ENCODE peak calls at places on chromosomes 3 and 15, in nine cellular contexts. S, Q, A, U, W, X, Y, E and V are unnamed samples.
A peak's percentile ranks its signal among the peaks of the same experiment; 100 is the strongest.

GRCh38 chr15:99435761-99436346 is 129.9 kb upstream of the MEF2A start:
- DNase-seq in Y (no peak), E (no peak), U (peak; percentile 22), A (no peak), W (no peak), Q (no peak), S (no peak), X (peak; percentile 64), V (no peak)

GRCh38 chr3:195877767-195878423 is 30.5 kb downstream of the TNK2 start:
- DNase-seq in Y (no peak), Q (no peak), U (no peak), A (no peak), S (no peak), X (peak; percentile 81), W (no peak), E (no peak), V (no peak)

GRCh38 chr3:170440346-170440745 is 21.7 kb downstream of the CLDN11 start:
- DNase-seq in Q (no peak), U (no peak), W (no peak), Y (no peak), A (no peak), X (no peak), E (no peak), S (peak; percentile 70), V (no peak)

GRCh38 chr3:194998417-194998816 is 272.5 kb downstream of the XXYLT1 start:
- DNase-seq in U (no peak), S (no peak), A (no peak), X (no peak), Q (no peak), E (no peak), W (no peak), Y (no peak), V (no peak)

GRCh38 chr3:98817546-98817945 is 54.4 kb downstream of the ST3GAL6 start:
- DNase-seq in Q (no peak), W (peak; percentile 68), S (peak; percentile 76), Y (peak; percentile 42), X (no peak), E (no peak), A (no peak), U (no peak), V (no peak)

GRCh38 chr3:104992618-104993017 is 374.1 kb upstream of the ALCAM start:
- DNase-seq in E (no peak), X (no peak), W (no peak), Y (no peak), A (no peak), U (no peak), S (no peak), Q (no peak), V (no peak)

GRCh38 chr15:64667736-64668161 is 107.6 kb downstream of the RBPMS2 start:
- DNase-seq in Y (no peak), S (peak; percentile 74), Q (no peak), X (no peak), E (no peak), U (no peak), A (no peak), W (no peak), V (no peak)

GRCh38 chr15:77519540-77519939 is 98.9 kb downstream of the HMG20A start:
- DNase-seq in Y (no peak), X (no peak), A (no peak), E (no peak), W (no peak), S (no peak), Q (no peak), U (no peak), V (no peak)

GRCh38 chr15:78103406-78104118 is 11.2 kb downstream of the SH2D7 start:
- DNase-seq in W (no peak), S (no peak), X (no peak), A (no peak), E (peak; percentile 67), Y (no peak), Q (no peak), U (no peak), V (no peak)

GRCh38 chr15:69085325-69086081 is 71.0 kb downstream of the NOX5 start:
- DNase-seq in Q (no peak), W (no peak), E (no peak), S (no peak), Y (no peak), U (no peak), X (no peak), A (no peak), V (no peak)

GRCh38 chr15:96345560-96346389 is 15.3 kb downstream of the NR2F2 start:
- DNase-seq in E (no peak), S (peak; percentile 90), Q (no peak), U (peak; percentile 83), A (no peak), W (peak; percentile 88), Y (peak; percentile 96), X (peak; percentile 62), V (no peak)

GRCh38 chr3:84967767-84968581 is 9.2 kb downstream of the CADM2 start:
- DNase-seq in Y (no peak), W (no peak), E (no peak), Q (no peak), S (no peak), U (no peak), A (no peak), X (no peak), V (no peak)

GRCh38 chr15:66830358-66830757 is 128.3 kb downstream of the SMAD6 start:
- DNase-seq in Q (no peak), A (no peak), W (no peak), S (peak; percentile 79), U (no peak), Y (no peak), E (no peak), X (no peak), V (peak; percentile 39)

GRCh38 chr3:6449099-6449498 is 411.8 kb upstream of the GRM7 start:
- DNase-seq in A (no peak), E (no peak), S (no peak), Y (no peak), Q (no peak), X (no peak), U (no peak), W (no peak), V (no peak)

GRCh38 chr3:45048244-45048643 is 22.1 kb downstream of the CLEC3B start:
- DNase-seq in X (no peak), E (no peak), U (no peak), Y (no peak), S (peak; percentile 34), Q (no peak), W (no peak), A (no peak), V (no peak)

GRCh38 chr3:101849714-101850326 is 506 bp downstream of the NFKBIZ start:
- DNase-seq in W (peak; percentile 82), S (peak; percentile 22), E (peak; percentile 62), U (peak; percentile 59), Y (no peak), A (no peak), X (no peak), Q (peak; percentile 12), V (no peak)

GRCh38 chr15:100671858-100672543 is 69.6 kb downstream of the ASB7 start:
- DNase-seq in E (no peak), W (no peak), Q (no peak), A (no peak), U (peak; percentile 48), Y (peak; percentile 63), S (peak; percentile 55), X (no peak), V (no peak)

GRCh38 chr3:126468028-126468891 is 7.4 kb downstream of the ZXDC start:
- DNase-seq in Q (no peak), X (no peak), A (no peak), S (peak; percentile 28), U (peak; percentile 17), Y (no peak), W (no peak), E (no peak), V (no peak)

GRCh38 chr3:40557558-40558161 is 32.9 kb downstream of the ZNF621 start:
- DNase-seq in Q (no peak), Y (no peak), U (no peak), A (no peak), E (no peak), W (no peak), X (no peak), S (no peak), V (no peak)

GRCh38 chr15:61195116-61196002 is 33.7 kb downstream of the RORA start:
- DNase-seq in Q (no peak), E (no peak), X (peak; percentile 21), W (peak; percentile 63), S (peak; percentile 71), Y (peak; percentile 28), U (no peak), A (no peak), V (no peak)

GRCh38 chr15:88048237-88048636 is 208.3 kb downstream of the NTRK3 start:
- DNase-seq in U (no peak), S (no peak), E (no peak), Q (no peak), W (no peak), X (no peak), Y (no peak), A (no peak), V (no peak)

GRCh38 chr15:49906976-49907375 is 212.1 kb downstream of the ATP8B4 start:
- DNase-seq in U (no peak), S (no peak), W (no peak), Y (no peak), E (no peak), Q (no peak), A (no peak), X (no peak), V (no peak)

GRCh38 chr15:81948142-81948709 is 97.6 kb downstream of the MEX3B start:
- DNase-seq in U (no peak), S (no peak), Y (no peak), Q (no peak), E (no peak), A (no peak), W (no peak), X (no peak), V (no peak)

GRCh38 chr15:40291088-40291574 is 8.3 kb upstream of the ANKRD63 start:
- DNase-seq in W (peak; percentile 67), S (peak; percentile 61), Q (no peak), A (no peak), E (no peak), X (peak; percentile 71), U (peak; percentile 36), Y (peak; percentile 76), V (no peak)

GRCh38 chr3:52172262-52172757 is 18.1 kb upstream of the POC1A start:
- DNase-seq in E (no peak), Q (no peak), X (no peak), Y (no peak), A (no peak), W (no peak), S (no peak), U (no peak), V (no peak)